ENCODE peak calls at places on chromosomes 13 and 19, in five cellular contexts. J is NCI-H2081 treated with DMSO at 0.1 percent for 48 hours, Y is hepatic stellate cell, N is NCI-H1105, S is tibial nerve. C is an unnamed sample.
A peak's percentile ranks its signal among the peaks of the same experiment; 100 is the strongest.

GRCh38 chr19:45171211-45171623 is 6.8 kb downstream of the TRAPPC6A start:
- DNase-seq in J (no peak), N (no peak), S (no peak), Y (no peak), C (no peak)

GRCh38 chr19:35790981-35791813 is 15.8 kb downstream of the ARHGAP33 start:
- DNase-seq in Y (no peak), N (peak; percentile 40), J (no peak), S (no peak), C (no peak)

GRCh38 chr19:3183721-3184641 is 1.7 kb upstream of the NCLN start:
- DNase-seq in J (no peak), N (no peak), Y (no peak), S (no peak), C (no peak)

GRCh38 chr19:18637644-18638630 is 1.1 kb downstream of the KLHL26 start:
- DNase-seq in S (no peak), N (no peak), Y (no peak), J (no peak), C (no peak)

GRCh38 chr19:45878043-45878794 is 7.7 kb downstream of the IRF2BP1 start:
- DNase-seq in Y (no peak), J (no peak), N (no peak), S (no peak), C (no peak)

GRCh38 chr13:47298506-47298905 is 401.7 kb upstream of the HTR2A start:
- DNase-seq in S (no peak), Y (no peak), J (no peak), N (no peak), C (no peak)

GRCh38 chr19:33621811-33622504 is at the start of gene CHST8:
- DNase-seq in Y (peak; percentile 42), J (no peak), N (peak; percentile 38), S (no peak), C (peak; percentile 45)

GRCh38 chr13:98577823-98578285 is 947 bp upstream of the STK24 start:
- DNase-seq in N (no peak), Y (no peak), S (no peak), J (no peak), C (no peak)

GRCh38 chr13:98827449-98827848 is 75.0 kb upstream of the SLC15A1 start:
- DNase-seq in J (no peak), N (no peak), S (no peak), Y (no peak), C (no peak)

GRCh38 chr19:17741456-17741855 is 9.8 kb upstream of the FCHO1 start:
- DNase-seq in J (no peak), Y (no peak), N (no peak), S (no peak), C (no peak)